ENCODE peak calls at places on chromosomes 4 and X, in ten cellular contexts. U, Z, I, F, V, B, P, D, L and J are unnamed samples.
A peak's percentile ranks its signal among the peaks of the same experiment; 100 is the strongest.

GRCh38 chrX:114181195-114181594 is 402.7 kb upstream of the HTR2C start:
- DNase-seq in U (no peak), Z (no peak), I (no peak), F (no peak), V (no peak), B (no peak), P (no peak), D (no peak), L (no peak), J (no peak)

GRCh38 chr4:143431526-143432257 is 81.8 kb upstream of the SMARCA5 start:
- DNase-seq in U (no peak), Z (no peak), I (no peak), F (no peak), V (no peak), B (no peak), P (no peak), D (no peak), L (no peak), J (no peak)

GRCh38 chr4:40040908-40041307 is 15.7 kb upstream of the N4BP2 start:
- DNase-seq in U (no peak), Z (peak; percentile 32), I (no peak), F (peak; percentile 19), V (no peak), B (no peak), P (no peak), D (no peak), L (no peak), J (no peak)

GRCh38 chr4:46878641-46879040 is 30.4 kb downstream of the COX7B2 start:
- DNase-seq in U (no peak), Z (no peak), I (no peak), F (no peak), V (no peak), B (no peak), P (peak; percentile 16), D (no peak), L (no peak), J (no peak)

GRCh38 chr4:149279331-149279730 is 536.3 kb downstream of the IQCM start:
- DNase-seq in U (no peak), Z (no peak), I (no peak), F (no peak), V (no peak), B (no peak), P (no peak), D (no peak), L (no peak), J (no peak)

GRCh38 chr4:1799997-1800375 is 6.9 kb downstream of the FGFR3 start:
- DNase-seq in U (no peak), Z (no peak), I (no peak), F (no peak), V (no peak), B (no peak), P (no peak), D (no peak), L (no peak), J (no peak)

GRCh38 chr4:123978637-123979036 is 582.0 kb downstream of the SPRY1 start:
- DNase-seq in U (no peak), Z (no peak), I (no peak), F (no peak), V (no peak), B (no peak), P (no peak), D (no peak), L (no peak), J (no peak)

GRCh38 chr4:185469539-185470154 is 1.9 kb downstream of the CCDC110 start:
- DNase-seq in U (no peak), Z (no peak), I (no peak), F (no peak), V (no peak), B (no peak), P (no peak), D (no peak), L (no peak), J (no peak)

GRCh38 chr4:79576480-79576803 is 168.4 kb upstream of the GK2 start:
- DNase-seq in U (peak; percentile 45), Z (peak; percentile 49), I (peak; percentile 15), F (peak; percentile 68), V (no peak), B (peak; percentile 30), P (peak; percentile 18), D (no peak), L (peak; percentile 57), J (peak; percentile 51)

GRCh38 chr4:63919636-63920365 is 489.4 kb downstream of the TECRL start:
- DNase-seq in U (no peak), Z (no peak), I (no peak), F (no peak), V (no peak), B (no peak), P (no peak), D (no peak), L (no peak), J (no peak)

GRCh38 chr4:6097581-6097980 is 79.3 kb upstream of the C4orf50 start:
- DNase-seq in U (no peak), Z (no peak), I (no peak), F (no peak), V (no peak), B (no peak), P (no peak), D (no peak), L (no peak), J (no peak)

GRCh38 chr4:141686929-141687328 is 50.5 kb downstream of the IL15 start:
- DNase-seq in U (peak; percentile 53), Z (peak; percentile 36), I (peak; percentile 11), F (peak; percentile 44), V (no peak), B (no peak), P (no peak), D (no peak), L (peak; percentile 23), J (peak; percentile 56)

GRCh38 chrX:39815621-39816020 is 282.1 kb downstream of the BCOR start:
- DNase-seq in U (no peak), Z (no peak), I (no peak), F (peak; percentile 13), V (no peak), B (peak; percentile 18), P (peak; percentile 7), D (no peak), L (no peak), J (no peak)

DNA sequence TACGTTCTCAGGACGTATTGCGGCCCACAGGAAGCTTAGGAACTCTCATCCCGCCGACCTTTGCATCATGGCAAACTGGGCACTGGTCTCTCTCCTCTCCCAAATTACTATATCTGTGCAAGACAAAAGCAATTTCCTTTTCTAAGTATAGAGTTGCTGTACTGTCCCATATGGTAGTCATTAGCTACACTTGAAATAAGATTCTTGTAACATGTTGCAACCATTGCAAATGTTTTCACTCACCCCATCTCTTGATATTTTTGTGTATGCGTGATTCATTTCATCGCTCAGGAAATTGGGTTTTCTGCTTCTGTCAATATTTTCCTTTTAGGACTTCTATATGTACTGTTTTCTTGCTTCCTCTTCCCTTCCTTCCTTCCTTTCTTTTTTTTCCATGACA is 15.7 kb downstream of the ARMCX6 start:
- DNase-seq in U (peak; percentile 79), Z (peak; percentile 77), I (no peak), F (peak; percentile 12), V (no peak), B (no peak), P (peak; percentile 62), D (no peak), L (peak; percentile 78), J (peak; percentile 62)
- TF ChIP-seq CTCF in U (no peak), Z (no peak), I (no peak), F (no peak), V (no peak), B (no peak), P (no peak), D (no peak), L (no peak), J (no peak)

GRCh38 chr4:118314221-118314620 is 38.6 kb downstream of the PRSS12 start:
- DNase-seq in U (no peak), Z (no peak), I (no peak), F (no peak), V (no peak), B (no peak), P (no peak), D (no peak), L (no peak), J (no peak)
- H3K4me3 ChIP-seq in U (no peak overlapping the region), Z (no peak overlapping the region), I (no peak overlapping the region), F (no peak overlapping the region), V (no peak overlapping the region), B (no peak overlapping the region), P (no peak overlapping the region), D (no peak overlapping the region), L (no peak overlapping the region), J (no peak overlapping the region)

GRCh38 chr4:92334716-92335350 is 31.1 kb downstream of the GRID2 start:
- DNase-seq in U (peak; percentile 6), Z (no peak), I (peak; percentile 79), F (peak; percentile 66), V (no peak), B (no peak), P (no peak), D (no peak), L (peak; percentile 82), J (peak; percentile 38)
- TF ChIP-seq CTCF in U (no peak), Z (no peak), I (no peak), F (no peak), V (no peak), B (no peak), P (no peak), D (no peak), L (no peak), J (no peak)

DNA sequence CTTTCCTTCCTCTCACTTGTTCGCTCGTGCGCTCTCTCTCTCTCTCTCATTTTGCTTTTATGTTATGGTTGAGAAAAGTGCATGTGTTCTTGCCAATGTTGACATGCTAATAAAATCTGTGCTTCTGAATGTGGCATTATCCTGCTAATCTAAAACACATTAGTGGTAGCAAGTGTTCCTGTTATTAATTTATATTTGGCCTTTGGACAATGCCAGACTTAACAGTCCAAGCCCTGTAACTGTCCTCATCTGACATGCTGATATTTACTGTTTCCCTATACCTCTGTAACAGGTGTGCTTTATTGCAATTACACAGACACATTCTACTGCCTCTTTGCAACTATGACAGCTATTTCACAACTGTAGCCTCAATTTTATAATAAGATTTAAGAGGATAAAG is 2.7 kb downstream of the PPARGC1A start:
- DNase-seq in U (peak; percentile 18), Z (no peak), I (no peak), F (no peak), V (no peak), B (no peak), P (no peak), D (no peak), L (no peak), J (no peak)
- H3K4me3 ChIP-seq in U (no peak overlapping the region), Z (no peak overlapping the region), I (no peak overlapping the region), F (peak overlapping the region; percentile 63), V (peak overlapping the region; percentile 61), B (no peak overlapping the region), P (no peak overlapping the region), D (peak overlapping the region; percentile 76), L (no peak overlapping the region), J (no peak overlapping the region)

GRCh38 chrX:50618788-50619558 is 148.3 kb upstream of the DGKK start:
- DNase-seq in U (no peak), Z (peak; percentile 1), I (no peak), F (no peak), V (no peak), B (no peak), P (no peak), D (no peak), L (no peak), J (peak; percentile 10)
- TF ChIP-seq CTCF in U (no peak), Z (no peak), I (no peak), F (no peak), V (peak; percentile 16), B (no peak), P (no peak), D (no peak), L (no peak), J (no peak)

GRCh38 chr4:188550296-188550695 is 411.1 kb downstream of the TRIML1 start:
- DNase-seq in U (no peak), Z (peak; percentile 38), I (no peak), F (peak; percentile 10), V (no peak), B (no peak), P (peak; percentile 5), D (no peak), L (peak; percentile 4), J (no peak)
- H3K4me3 ChIP-seq in U (no peak overlapping the region), Z (no peak overlapping the region), I (no peak overlapping the region), F (no peak overlapping the region), V (no peak overlapping the region), B (no peak overlapping the region), P (no peak overlapping the region), D (no peak overlapping the region), L (no peak overlapping the region), J (no peak overlapping the region)